ENCODE peak calls at places on chromosomes 13 and 19, in six cellular contexts. Y is MM.1S, G is GM23338, M is OCI-LY7, I is PC-3, O is GM23248. W is an unnamed sample.

GRCh38 chr13:114164027-114164426 is 15.0 kb upstream of the CFAP97D2 start:
- DNase-seq in Y (no peak), G (no peak), M (no peak), I (no peak), O (no peak), W (no peak)

GRCh38 chr13:20230913-20231838 is 943 bp downstream of the GJB6 start:
- DNase-seq in Y (no peak), G (peak; percentile 48), M (no peak), I (no peak), O (no peak), W (peak; percentile 17)

GRCh38 chr19:58519087-58519354 is 589 bp downstream of the ZBTB45 start:
- DNase-seq in Y (peak; percentile 49), G (peak; percentile 92), M (peak; percentile 76), I (peak; percentile 77), O (peak; percentile 91), W (peak; percentile 89)

GRCh38 chr19:40688987-40689338 is 1.5 kb downstream of the NUMBL start:
- DNase-seq in Y (no peak), G (no peak), M (no peak), I (no peak), O (no peak), W (no peak)

GRCh38 chr13:36530050-36530789 is 97.9 kb downstream of the CCNA1 start:
- DNase-seq in Y (no peak), G (no peak), M (no peak), I (peak; percentile 79), O (no peak), W (peak; percentile 29)

GRCh38 chr19:33463194-33463593 is 58.4 kb downstream of the PEPD start:
- DNase-seq in Y (no peak), G (no peak), M (no peak), I (no peak), O (no peak), W (no peak)

GRCh38 chr13:51034906-51035305 is 76.2 kb downstream of the C13orf42 start:
- DNase-seq in Y (no peak), G (no peak), M (no peak), I (peak; percentile 82), O (no peak), W (no peak)

GRCh38 chr13:44380404-44381165 is 7.0 kb downstream of the SERP2 start:
- DNase-seq in Y (no peak), G (no peak), M (no peak), I (no peak), O (peak; percentile 67), W (no peak)

GRCh38 chr13:95536629-95537241 is 15.8 kb upstream of the CLDN10 start:
- DNase-seq in Y (peak; percentile 59), G (peak; percentile 45), M (peak; percentile 27), I (peak; percentile 67), O (peak; percentile 63), W (no peak)

GRCh38 chr13:21481359-21481758 is 22.3 kb upstream of the ZDHHC20 start:
- DNase-seq in Y (no peak), G (no peak), M (no peak), I (peak; percentile 56), O (peak; percentile 43), W (no peak)

GRCh38 chr13:42997381-42997780 is 5.3 kb upstream of the EPSTI1 start:
- DNase-seq in Y (no peak), G (no peak), M (no peak), I (no peak), O (peak; percentile 34), W (no peak)

GRCh38 chr13:39012608-39013007 is 22.0 kb upstream of the STOML3 start:
- DNase-seq in Y (no peak), G (peak; percentile 77), M (no peak), I (no peak), O (no peak), W (peak; percentile 52)

GRCh38 chr19:32037998-32038732 is 307.2 kb upstream of the ZNF507 start:
- DNase-seq in Y (no peak), G (no peak), M (no peak), I (no peak), O (no peak), W (no peak)

GRCh38 chr13:79451500-79451962 is 29.4 kb upstream of the NDFIP2 start:
- DNase-seq in Y (peak; percentile 34), G (peak; percentile 46), M (no peak), I (peak; percentile 62), O (peak; percentile 98), W (no peak)

GRCh38 chr13:60152904-60153303 is 10.8 kb downstream of the DIAPH3 start:
- DNase-seq in Y (no peak), G (no peak), M (no peak), I (no peak), O (no peak), W (no peak)

GRCh38 chr19:38538793-38539528 is 78.8 kb downstream of the MAP4K1 start:
- DNase-seq in Y (peak; percentile 67), G (no peak), M (peak; percentile 33), I (no peak), O (no peak), W (no peak)

GRCh38 chr19:14758816-14759215 is 19.5 kb downstream of the ADGRE2 start:
- DNase-seq in Y (no peak), G (peak; percentile 89), M (no peak), I (peak; percentile 20), O (no peak), W (peak; percentile 16)

GRCh38 chr19:51036519-51036918 is 1.7 kb upstream of the KLK12 start:
- DNase-seq in Y (no peak), G (peak; percentile 65), M (no peak), I (no peak), O (no peak), W (no peak)

GRCh38 chr19:46296722-46297431 is at the start of gene HIF3A:
- DNase-seq in Y (no peak), G (peak; percentile 99), M (no peak), I (no peak), O (peak; percentile 23), W (peak; percentile 98)

GRCh38 chr13:63184693-63185092 is 1769.0 kb upstream of the PCDH20 start:
- DNase-seq in Y (no peak), G (peak; percentile 84), M (no peak), I (peak; percentile 68), O (peak; percentile 38), W (peak; percentile 40)

GRCh38 chr13:85497652-85498051 is 301.6 kb downstream of the SLITRK6 start:
- DNase-seq in Y (no peak), G (no peak), M (no peak), I (peak; percentile 89), O (peak; percentile 8), W (no peak)

GRCh38 chr13:50127017-50127725 is 111.9 kb downstream of the KCNRG start:
- DNase-seq in Y (no peak), G (peak; percentile 63), M (no peak), I (no peak), O (peak; percentile 69), W (peak; percentile 75)

GRCh38 chr13:100855151-100855550 is 180.6 kb upstream of the TMTC4 start:
- DNase-seq in Y (no peak), G (no peak), M (no peak), I (no peak), O (no peak), W (no peak)

GRCh38 chr13:29497137-29497654 is 98.3 kb downstream of the SLC7A1 start:
- DNase-seq in Y (no peak), G (no peak), M (no peak), I (no peak), O (no peak), W (peak; percentile 55)

DNA sequence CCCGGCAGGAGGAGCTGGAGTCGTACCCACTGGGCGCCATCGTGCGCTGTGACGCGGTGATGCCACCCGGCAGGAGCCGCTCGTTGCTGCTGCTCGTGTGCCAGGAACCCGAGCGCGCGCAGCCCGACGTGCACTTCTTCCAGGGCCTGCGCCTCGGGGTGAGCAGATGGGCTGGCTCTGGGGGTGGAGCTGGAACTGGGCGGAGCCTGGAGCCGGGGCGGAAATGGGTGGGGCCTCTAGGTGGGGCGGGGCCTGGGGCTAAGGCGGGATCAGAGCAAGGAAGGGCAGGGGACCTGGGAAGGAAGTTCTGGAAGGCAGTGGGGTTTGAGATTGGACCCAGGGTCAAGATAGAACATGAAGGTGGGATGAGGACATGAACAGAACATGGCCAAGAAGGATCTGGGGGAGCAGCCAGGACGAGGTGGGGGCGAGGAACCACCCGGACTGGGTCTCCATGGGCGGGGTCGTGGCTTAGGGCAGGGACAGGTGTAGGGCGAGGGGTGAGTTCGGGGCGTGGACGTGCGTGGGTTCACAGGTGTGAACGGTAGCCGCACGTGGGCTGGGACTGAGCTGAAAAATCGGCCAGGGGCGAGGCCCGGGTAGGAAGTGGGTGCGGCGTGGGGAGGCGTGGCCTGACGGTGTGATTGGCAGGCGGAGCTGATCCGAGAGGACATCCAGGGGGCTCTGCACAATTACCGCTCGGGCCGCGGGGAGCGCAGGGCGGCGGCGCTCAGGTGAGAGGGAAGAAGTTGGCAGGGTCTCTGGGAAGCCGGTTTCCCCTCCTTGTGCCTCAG is 4.6 kb downstream of the EPS8L1 start:
- DNase-seq in Y (no peak), G (peak; percentile 91), M (peak; percentile 85), I (no peak), O (peak; percentile 78), W (peak; percentile 83)
- H3K4me3 ChIP-seq in Y (no peak overlapping the region), G (peak overlapping the region; percentile 85), M (peak overlapping the region; percentile 70), I (no peak overlapping the region), O (peak overlapping the region; percentile 41), W (peak overlapping the region; percentile 50)

GRCh38 chr13:93775507-93776108 is 549.0 kb downstream of the GPC6 start:
- DNase-seq in Y (no peak), G (no peak), M (no peak), I (peak; percentile 74), O (peak; percentile 76), W (no peak)
- TF ChIP-seq EZH2phosphoT487 in Y (no peak), G (no peak), M (no peak), I (no peak), O (no peak), W (no peak)

DNA sequence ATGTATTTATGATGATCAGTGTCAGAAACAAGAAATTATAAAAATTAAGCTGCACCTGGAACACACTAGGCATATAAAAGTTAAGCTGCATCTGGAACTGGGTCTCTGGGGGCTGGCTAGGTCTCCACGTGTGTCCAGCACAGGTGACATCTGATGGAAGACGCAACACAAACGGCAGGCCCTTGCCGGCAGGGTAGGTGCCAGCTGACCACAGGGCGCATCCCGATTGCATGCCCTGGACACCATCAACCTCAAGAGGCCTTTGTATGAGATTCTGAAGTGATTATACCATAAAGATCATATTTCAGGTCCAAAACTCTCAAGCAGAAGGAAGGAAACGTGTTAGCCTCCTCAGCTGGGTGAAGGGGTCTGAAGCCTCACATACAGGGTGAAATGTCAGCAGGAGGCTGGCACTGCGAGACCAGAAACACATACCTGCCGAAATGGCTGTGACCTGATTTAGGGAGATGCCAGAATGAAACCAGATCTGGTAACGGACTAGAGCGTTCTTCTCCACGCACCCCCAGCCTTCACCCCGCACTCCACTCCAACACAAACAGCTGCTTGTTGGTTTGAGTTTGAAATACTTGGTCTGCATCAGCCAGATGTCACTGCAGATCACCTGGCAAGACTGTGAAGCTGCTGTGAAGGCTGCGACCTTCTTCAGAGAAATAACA is 37.3 kb downstream of the COL4A1 start:
- DNase-seq in Y (no peak), G (no peak), M (no peak), I (no peak), O (no peak), W (no peak)
- H4K20me1 ChIP-seq in Y (no peaks in the 10 kb centered on the region), G (peaks cover 7% of the 10 kb centered on the region), M (no peaks in the 10 kb centered on the region), I (no peaks in the 10 kb centered on the region), O (no peaks in the 10 kb centered on the region), W (peaks cover 74% of the 10 kb centered on the region)

DNA sequence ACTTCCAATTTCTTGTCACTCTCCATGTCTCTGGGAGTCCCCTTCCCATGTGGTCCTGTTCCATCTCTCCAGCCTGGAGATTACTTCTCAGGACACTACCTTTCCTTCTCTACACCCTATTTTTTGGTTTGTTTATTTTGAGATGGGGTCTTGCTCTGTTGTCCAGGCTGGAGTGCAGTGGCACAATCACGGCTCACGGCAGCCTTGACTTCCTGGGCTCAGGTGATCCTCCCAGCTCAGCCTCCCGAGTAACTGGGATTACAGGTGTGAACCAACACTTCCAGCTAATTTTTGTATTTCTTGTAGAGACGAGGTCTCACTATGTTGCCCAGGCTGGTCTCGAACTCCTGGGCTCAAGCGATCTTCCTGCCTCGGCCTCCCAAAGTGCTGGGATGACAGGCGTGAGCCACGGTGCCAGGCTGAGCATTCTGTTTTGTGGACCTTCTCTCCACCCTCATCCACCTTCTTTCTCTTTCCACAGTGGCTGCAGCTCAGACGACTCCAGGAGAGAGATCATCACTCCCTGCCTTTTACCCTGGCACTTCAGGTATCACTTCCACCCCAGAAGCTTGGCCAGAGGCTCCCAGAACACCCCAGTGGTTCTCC is 644 bp downstream of the HCST start:
- DNase-seq in Y (no peak), G (no peak), M (no peak), I (no peak), O (no peak), W (no peak)
- H3K4me3 ChIP-seq in Y (peak overlapping the region; percentile 63), G (peak overlapping the region; percentile 72), M (peak overlapping the region; percentile 77), I (peak overlapping the region; percentile 42), O (no peak overlapping the region), W (peak overlapping the region; percentile 37)

W was measured in neural progenitor cell.